ENCODE peak calls at places on chromosomes 5 and 9, in six cellular contexts. Q, U, J, V, P and E are unnamed samples.

GRCh38 chr5:55694152-55694830 is 17.8 kb downstream of the SLC38A9 start:
- DNase-seq in Q (no peak), U (no peak), J (peak), V (no peak), P (peak), E (no peak)

GRCh38 chr9:98572054-98572627 is 136.6 kb downstream of the GABBR2 start:
- DNase-seq in Q (no peak), U (no peak), J (no peak), V (no peak), P (no peak), E (peak)

GRCh38 chr5:98102926-98103325 is 670.5 kb upstream of the RGMB start:
- DNase-seq in Q (no peak), U (no peak), J (no peak), V (no peak), P (peak), E (no peak)

GRCh38 chr5:53170748-53171349 is 61.3 kb upstream of the MOCS2 start:
- DNase-seq in Q (no peak), U (no peak), J (peak), V (no peak), P (peak), E (no peak)

GRCh38 chr9:111719541-111719940 is 58.1 kb downstream of the GNG10 start:
- DNase-seq in Q (no peak), U (no peak), J (no peak), V (no peak), P (no peak), E (no peak)

GRCh38 chr5:22649076-22649475 is 204.1 kb downstream of the CDH12 start:
- DNase-seq in Q (no peak), U (no peak), J (no peak), V (no peak), P (no peak), E (no peak)

GRCh38 chr5:109938453-109938852 is 248.7 kb downstream of the MAN2A1 start:
- DNase-seq in Q (no peak), U (no peak), J (no peak), V (no peak), P (no peak), E (no peak)

GRCh38 chr5:151699071-151699901 is 12.6 kb upstream of the SPARC start:
- DNase-seq in Q (peak), U (no peak), J (peak), V (no peak), P (peak), E (no peak)

GRCh38 chr9:130453487-130453886 is 8.7 kb downstream of the ASS1 start:
- DNase-seq in Q (no peak), U (no peak), J (peak), V (no peak), P (peak), E (no peak)

GRCh38 chr5:55110156-55110680 is 7.8 kb downstream of the GZMA start:
- DNase-seq in Q (no peak), U (no peak), J (no peak), V (no peak), P (no peak), E (no peak)